ENCODE peak calls at places on chromosomes 16 and 17, in eight cellular contexts. W is OCI-LY7, Q is body of pancreas, B is type B pancreatic cell, E is prostate gland, Z is endothelial cell of umbilical vein, C is GM12878, U is fibroblast of lung. A is an unnamed sample.

GRCh38 chr16:83971165-83972130 is 3.4 kb downstream of the NECAB2 start:
- DNase-seq in U (no peak), E (no peak), Z (no peak), W (no peak), B (no peak), C (no peak), Q (no peak), A (no peak)

GRCh38 chr17:65035191-65035590 is 21.3 kb downstream of the GNA13 start:
- DNase-seq in Q (no peak), C (no peak), E (no peak), W (no peak), Z (peak; percentile 41), U (no peak), B (no peak), A (no peak)

GRCh38 chr17:62966426-62967110 is 533 bp downstream of the TANC2 start:
- DNase-seq in E (peak; percentile 19), Z (peak; percentile 32), U (peak; percentile 23), W (peak; percentile 14), C (no peak), Q (peak; percentile 69), B (no peak), A (no peak)

GRCh38 chr17:10119203-10120112 is 78.9 kb downstream of the GAS7 start:
- DNase-seq in B (no peak), Q (peak; percentile 75), C (peak; percentile 37), U (no peak), Z (no peak), W (no peak), E (peak; percentile 95), A (no peak)

GRCh38 chr16:35102780-35103403 is 1643.5 kb downstream of the TP53TG3F start:
- DNase-seq in U (no peak), B (no peak), E (no peak), Q (no peak), C (no peak), W (peak; percentile 3), Z (no peak), A (no peak)

GRCh38 chr17:74937064-74938051 is 1.7 kb downstream of the OTOP3 start:
- DNase-seq in Z (no peak), B (no peak), C (no peak), W (no peak), U (no peak), Q (no peak), E (no peak), A (no peak)

GRCh38 chr17:40176409-40177110 is 710 bp upstream of the RAPGEFL1 start:
- DNase-seq in Z (no peak), E (peak; percentile 81), Q (peak; percentile 34), B (no peak), U (no peak), W (no peak), C (no peak), A (no peak)

GRCh38 chr17:21425736-21426135 is 49.6 kb downstream of the KCNJ12 start:
- DNase-seq in W (no peak), C (no peak), Z (no peak), Q (no peak), E (no peak), B (no peak), U (no peak), A (no peak)

GRCh38 chr17:58121925-58122324 is 26.3 kb upstream of the OR4D1 start:
- DNase-seq in E (no peak), W (peak; percentile 39), Q (no peak), B (no peak), U (peak; percentile 35), C (no peak), Z (no peak), A (peak; percentile 57)

GRCh38 chr16:84526794-84527485 is 22.5 kb upstream of the MEAK7 start:
- DNase-seq in C (no peak), E (peak; percentile 54), W (no peak), Q (no peak), Z (peak; percentile 76), U (peak; percentile 85), B (no peak), A (no peak)

GRCh38 chr16:86882586-86883280 is 304.4 kb downstream of the FOXL1 start:
- DNase-seq in C (no peak), B (no peak), W (no peak), E (no peak), Q (peak; percentile 34), U (peak; percentile 86), Z (peak; percentile 55), A (peak; percentile 52)

GRCh38 chr17:82449136-82449882 is 1.2 kb downstream of the CYBC1 start:
- DNase-seq in Z (no peak), B (no peak), W (peak; percentile 100), C (peak; percentile 65), E (no peak), U (no peak), Q (no peak), A (no peak)

GRCh38 chr17:8189041-8189710 is 804 bp downstream of the BORCS6 start:
- DNase-seq in Z (peak; percentile 37), U (peak; percentile 24), Q (peak; percentile 53), E (peak; percentile 11), B (no peak), W (no peak), C (no peak), A (no peak)

GRCh38 chr17:17511293-17511741 is 15.1 kb upstream of the RASD1 start:
- DNase-seq in W (no peak), Q (no peak), E (no peak), B (no peak), Z (no peak), C (no peak), U (no peak), A (no peak)

GRCh38 chr17:83057793-83058477 is 21.5 kb upstream of the METRNL start:
- DNase-seq in C (no peak), B (peak; percentile 66), Q (no peak), U (no peak), W (no peak), E (no peak), Z (no peak), A (no peak)

GRCh38 chr16:86038923-86039310 is 140.0 kb downstream of the IRF8 start:
- DNase-seq in C (no peak), U (no peak), W (no peak), E (no peak), Q (peak; percentile 8), B (no peak), Z (no peak), A (no peak)

GRCh38 chr17:72373910-72374741 is 253.3 kb downstream of the SOX9 start:
- DNase-seq in U (peak; percentile 62), C (no peak), E (no peak), B (no peak), Q (no peak), W (no peak), Z (no peak), A (no peak)

GRCh38 chr16:28193530-28194423 is 18.0 kb downstream of the XPO6 start:
- DNase-seq in C (no peak), Z (peak; percentile 35), W (no peak), Q (no peak), E (no peak), B (no peak), U (peak; percentile 95), A (peak; percentile 93)

GRCh38 chr16:15899538-15900100 is 11.2 kb upstream of the CEP20 start:
- DNase-seq in U (peak; percentile 98), Q (peak; percentile 89), B (no peak), W (no peak), E (peak; percentile 64), C (peak; percentile 65), Z (no peak), A (peak; percentile 76)

DNA sequence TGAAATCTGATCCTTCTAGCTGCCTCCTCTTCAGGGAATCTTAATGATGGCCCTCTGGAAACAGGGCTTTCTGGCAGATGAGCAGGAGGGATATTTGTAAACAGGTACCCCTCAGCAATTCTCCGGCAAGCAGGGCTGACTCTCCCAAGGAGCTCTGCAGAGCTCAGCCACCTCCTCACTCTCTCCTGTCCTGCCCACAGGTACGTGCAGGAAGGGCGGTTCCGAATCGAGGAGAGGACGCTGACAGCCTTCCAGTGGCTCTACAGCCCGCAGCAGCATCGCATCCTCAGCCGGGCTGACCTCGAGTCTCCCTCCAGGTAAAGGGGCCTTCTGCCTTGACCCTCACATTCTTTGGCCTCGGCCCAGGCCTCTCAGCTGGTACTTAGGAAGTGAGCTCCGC is 20.7 kb upstream of the CCDC92B start:
- DNase-seq in Z (no peak), C (no peak), U (no peak), E (no peak), Q (no peak), W (no peak), B (no peak), A (no peak)
- TF ChIP-seq CTCF in Z (no peak), C (no peak), U (no peak), E (no peak), Q (no peak), W (no peak), B (no peak), A (no peak)

GRCh38 chr17:4008082-4008435 is 43.8 kb upstream of the ATP2A3 start:
- DNase-seq in B (no peak), W (no peak), U (no peak), E (no peak), Q (no peak), Z (no peak), C (no peak), A (no peak)
- TF ChIP-seq CTCF in B (peak; percentile 13), W (peak; percentile 67), U (peak; percentile 33), E (no peak), Q (no peak), Z (no peak), C (no peak), A (peak; percentile 45)

DNA sequence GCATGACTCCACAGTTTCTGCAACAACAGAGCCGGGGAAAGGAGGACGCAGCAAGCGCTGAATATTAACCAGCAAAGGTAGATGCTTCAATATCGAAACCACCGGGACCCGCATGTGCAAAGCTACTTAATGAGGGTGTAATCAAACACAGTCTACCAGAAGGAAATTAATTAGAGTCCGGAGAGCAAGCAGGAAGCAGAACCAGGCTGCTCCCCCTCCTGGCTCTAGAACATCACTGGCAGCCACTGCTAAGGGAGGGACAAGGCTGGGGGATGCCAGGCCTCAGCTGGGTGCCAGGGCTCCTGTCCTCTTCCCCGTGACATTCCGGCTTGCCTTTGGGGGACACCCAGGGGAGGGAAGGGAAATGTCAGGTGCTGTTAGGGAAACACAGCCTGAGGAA is 21.7 kb downstream of the LRRC75A start:
- DNase-seq in Q (peak; percentile 36), Z (peak; percentile 33), C (no peak), W (no peak), E (no peak), B (no peak), U (no peak), A (no peak)
- TF ChIP-seq CTCF in Q (no peak), Z (no peak), C (no peak), W (no peak), E (no peak), B (no peak), U (no peak), A (no peak)

DNA sequence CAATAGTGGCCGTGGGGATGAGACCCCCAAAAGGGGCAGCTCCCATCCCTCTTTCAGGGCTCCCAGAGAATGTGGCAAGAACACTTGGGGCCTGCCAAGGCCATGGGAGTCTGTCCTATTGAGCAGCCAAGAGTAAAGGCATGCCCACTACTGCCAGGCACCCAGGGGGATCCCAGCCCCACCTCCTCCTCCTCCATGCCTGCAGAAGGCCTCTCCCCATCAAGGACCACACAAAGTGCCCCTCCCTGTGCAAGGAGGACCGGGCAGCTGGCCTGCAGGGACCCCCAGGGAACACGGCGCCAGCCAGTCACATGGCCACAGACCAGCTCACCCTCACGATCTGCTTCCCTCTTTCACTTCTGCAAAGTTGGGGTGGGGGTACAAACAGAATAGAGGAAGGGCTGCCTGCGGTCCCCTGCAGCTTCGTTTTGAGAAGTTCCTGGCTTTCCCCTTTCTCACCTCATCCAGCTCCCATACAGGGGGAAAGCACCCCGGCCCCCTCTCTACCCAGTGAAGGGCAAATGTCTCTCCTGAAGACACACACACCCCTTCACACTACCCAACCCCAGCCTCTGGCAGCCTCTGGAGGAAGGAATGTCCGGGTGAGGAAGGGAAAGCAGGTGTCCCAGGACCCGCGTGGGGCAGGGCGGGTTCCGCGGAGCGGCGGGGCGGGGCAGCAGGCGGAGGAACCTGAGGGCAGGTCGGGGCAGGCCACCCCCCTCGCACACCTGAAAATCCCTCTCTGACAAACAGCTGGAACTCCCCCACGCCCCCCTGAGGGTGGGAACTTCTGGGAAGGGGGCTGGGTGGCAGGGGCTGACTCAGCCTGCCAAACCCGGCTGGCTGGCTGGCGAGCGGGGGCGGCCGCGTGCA is 2.0 kb downstream of the PPP1R9B start:
- DNase-seq in Q (peak; percentile 82), U (peak; percentile 53), E (peak; percentile 83), Z (no peak), C (peak; percentile 81), W (peak; percentile 84), B (no peak), A (no peak)
- TF ChIP-seq CTCF in Q (peak; percentile 14), U (peak; percentile 31), E (no peak), Z (no peak), C (no peak), W (no peak), B (no peak), A (peak; percentile 53)

A was measured in HFFc6.